ENCODE peak calls at places on chromosome 12, in seven cellular contexts. One of them, this sample, is unnamed.

GRCh38 chr12:50862316-50862715 is 19.6 kb downstream of the TMPRSS12 start:
- DNase-seq in hepatic stellate cell: peak; percentile 65
- DNase-seq in posterior cingulate gyrus: no peak
- DNase-seq in endothelial cell: no peak
- DNase-seq in RPMI7951: peak; percentile 62
- DNase-seq in activated CD4-positive, alpha-beta T cell treated with anti-CD3 and anti-CD28 coated beads, Interleukin-2, amount 50 U/mL, for 48 hours: no peak
- DNase-seq in activated T-cell treated with anti-CD3 and anti-CD28 coated beads, Interleukin-2, amount 50 U/mL, for 72 hours: no peak
- DNase-seq in this sample: no peak

GRCh38 chr12:32025906-32026305 is 66.7 kb downstream of the RESF1 start:
- DNase-seq in activated CD4-positive, alpha-beta T cell treated with anti-CD3 and anti-CD28 coated beads, Interleukin-2, amount 50 U/mL, for 48 hours: peak; percentile 52
- DNase-seq in hepatic stellate cell: no peak
- DNase-seq in activated T-cell treated with anti-CD3 and anti-CD28 coated beads, Interleukin-2, amount 50 U/mL, for 72 hours: peak; percentile 75
- DNase-seq in endothelial cell: no peak
- DNase-seq in RPMI7951: no peak
- DNase-seq in posterior cingulate gyrus: no peak
- DNase-seq in this sample: no peak

GRCh38 chr12:120544691-120545090 is 10.5 kb downstream of the RNF10 start:
- DNase-seq in hepatic stellate cell: no peak
- DNase-seq in posterior cingulate gyrus: no peak
- DNase-seq in endothelial cell: no peak
- DNase-seq in activated CD4-positive, alpha-beta T cell treated with anti-CD3 and anti-CD28 coated beads, Interleukin-2, amount 50 U/mL, for 48 hours: no peak
- DNase-seq in RPMI7951: no peak
- DNase-seq in activated T-cell treated with anti-CD3 and anti-CD28 coated beads, Interleukin-2, amount 50 U/mL, for 72 hours: no peak
- DNase-seq in this sample: no peak

GRCh38 chr12:99170026-99170425 is 477.5 kb upstream of the GARIN6 start:
- DNase-seq in activated T-cell treated with anti-CD3 and anti-CD28 coated beads, Interleukin-2, amount 50 U/mL, for 72 hours: no peak
- DNase-seq in activated CD4-positive, alpha-beta T cell treated with anti-CD3 and anti-CD28 coated beads, Interleukin-2, amount 50 U/mL, for 48 hours: no peak
- DNase-seq in endothelial cell: no peak
- DNase-seq in posterior cingulate gyrus: no peak
- DNase-seq in RPMI7951: no peak
- DNase-seq in hepatic stellate cell: no peak
- DNase-seq in this sample: no peak

GRCh38 chr12:109188108-109188712 is 71.8 kb downstream of the ACACB start:
- DNase-seq in endothelial cell: no peak
- DNase-seq in hepatic stellate cell: no peak
- DNase-seq in RPMI7951: no peak
- DNase-seq in activated CD4-positive, alpha-beta T cell treated with anti-CD3 and anti-CD28 coated beads, Interleukin-2, amount 50 U/mL, for 48 hours: no peak
- DNase-seq in activated T-cell treated with anti-CD3 and anti-CD28 coated beads, Interleukin-2, amount 50 U/mL, for 72 hours: no peak
- DNase-seq in posterior cingulate gyrus: no peak
- DNase-seq in this sample: no peak

GRCh38 chr12:111434680-111435338 is 29.1 kb downstream of the SH2B3 start:
- DNase-seq in posterior cingulate gyrus: no peak
- DNase-seq in activated T-cell treated with anti-CD3 and anti-CD28 coated beads, Interleukin-2, amount 50 U/mL, for 72 hours: peak; percentile 91
- DNase-seq in endothelial cell: peak; percentile 3
- DNase-seq in activated CD4-positive, alpha-beta T cell treated with anti-CD3 and anti-CD28 coated beads, Interleukin-2, amount 50 U/mL, for 48 hours: peak; percentile 85
- DNase-seq in hepatic stellate cell: no peak
- DNase-seq in RPMI7951: peak; percentile 85
- DNase-seq in this sample: no peak

GRCh38 chr12:57724936-57725740 is 13.4 kb downstream of the AGAP2 start:
- DNase-seq in activated T-cell treated with anti-CD3 and anti-CD28 coated beads, Interleukin-2, amount 50 U/mL, for 72 hours: no peak
- DNase-seq in hepatic stellate cell: no peak
- DNase-seq in endothelial cell: no peak
- DNase-seq in activated CD4-positive, alpha-beta T cell treated with anti-CD3 and anti-CD28 coated beads, Interleukin-2, amount 50 U/mL, for 48 hours: no peak
- DNase-seq in posterior cingulate gyrus: no peak
- DNase-seq in RPMI7951: no peak
- DNase-seq in this sample: no peak

GRCh38 chr12:176321-177181 is 37.4 kb downstream of the SLC6A12 start:
- DNase-seq in posterior cingulate gyrus: no peak
- DNase-seq in hepatic stellate cell: peak; percentile 97
- DNase-seq in activated CD4-positive, alpha-beta T cell treated with anti-CD3 and anti-CD28 coated beads, Interleukin-2, amount 50 U/mL, for 48 hours: no peak
- DNase-seq in activated T-cell treated with anti-CD3 and anti-CD28 coated beads, Interleukin-2, amount 50 U/mL, for 72 hours: no peak
- DNase-seq in RPMI7951: peak; percentile 22
- DNase-seq in endothelial cell: no peak
- DNase-seq in this sample: no peak

GRCh38 chr12:40646456-40646855 is 45.8 kb upstream of the CNTN1 start:
- DNase-seq in posterior cingulate gyrus: no peak
- DNase-seq in RPMI7951: no peak
- DNase-seq in activated CD4-positive, alpha-beta T cell treated with anti-CD3 and anti-CD28 coated beads, Interleukin-2, amount 50 U/mL, for 48 hours: no peak
- DNase-seq in activated T-cell treated with anti-CD3 and anti-CD28 coated beads, Interleukin-2, amount 50 U/mL, for 72 hours: no peak
- DNase-seq in endothelial cell: no peak
- DNase-seq in hepatic stellate cell: no peak
- DNase-seq in this sample: no peak

GRCh38 chr12:86774841-86775386 is 518.7 kb upstream of the MGAT4C start:
- DNase-seq in activated T-cell treated with anti-CD3 and anti-CD28 coated beads, Interleukin-2, amount 50 U/mL, for 72 hours: no peak
- DNase-seq in RPMI7951: no peak
- DNase-seq in endothelial cell: no peak
- DNase-seq in activated CD4-positive, alpha-beta T cell treated with anti-CD3 and anti-CD28 coated beads, Interleukin-2, amount 50 U/mL, for 48 hours: no peak
- DNase-seq in hepatic stellate cell: no peak
- DNase-seq in posterior cingulate gyrus: no peak
- DNase-seq in this sample: no peak